ENCODE peak calls at places on chromosomes 12 and 14, in five cellular contexts. S, F, W, C and H are unnamed samples.
A peak's percentile ranks its signal among the peaks of the same experiment; 100 is the strongest.

GRCh38 chr12:52370906-52371608 is 3.8 kb upstream of the KRT85 start:
- DNase-seq in S (no peak), F (peak; percentile 79), W (no peak), C (peak; percentile 42), H (peak; percentile 56)

GRCh38 chr14:63287661-63288483 is 30.9 kb downstream of the GPHB5 start:
- DNase-seq in S (no peak), F (no peak), W (peak; percentile 29), C (no peak), H (no peak)

GRCh38 chr12:117002040-117002832 is 91.5 kb downstream of the FBXW8 start:
- DNase-seq in S (no peak), F (no peak), W (no peak), C (no peak), H (no peak)

GRCh38 chr12:9940370-9940769 is 8.2 kb upstream of the CLEC2A start:
- DNase-seq in S (peak; percentile 22), F (no peak), W (peak; percentile 22), C (no peak), H (no peak)

GRCh38 chr14:36619853-36620252 is 37.4 kb upstream of the NKX2-8 start:
- DNase-seq in S (no peak), F (no peak), W (no peak), C (no peak), H (no peak)

GRCh38 chr14:105446971-105447370 is 27.3 kb downstream of the MTA1 start:
- DNase-seq in S (no peak), F (no peak), W (no peak), C (no peak), H (no peak)

GRCh38 chr14:50667491-50668007 is 557 bp downstream of the SAV1 start:
- DNase-seq in S (peak; percentile 45), F (no peak), W (no peak), C (no peak), H (no peak)

GRCh38 chr12:46473634-46474201 is 101.1 kb upstream of the SLC38A2 start:
- DNase-seq in S (peak; percentile 57), F (peak; percentile 84), W (peak; percentile 94), C (peak; percentile 78), H (peak; percentile 81)

GRCh38 chr12:108611884-108612415 is 14.1 kb upstream of the TMEM119 start:
- DNase-seq in S (peak; percentile 77), F (peak; percentile 76), W (peak; percentile 91), C (no peak), H (peak; percentile 93)

GRCh38 chr14:51298895-51299294 is 58.8 kb downstream of the TMX1 start:
- DNase-seq in S (no peak), F (no peak), W (peak; percentile 29), C (no peak), H (no peak)

GRCh38 chr14:105465209-105466031 is 9.2 kb upstream of the CRIP2 start:
- DNase-seq in S (no peak), F (no peak), W (peak; percentile 57), C (peak; percentile 87), H (no peak)

GRCh38 chr12:123614531-123614930 is 12.6 kb downstream of the DDX55 start:
- DNase-seq in S (no peak), F (no peak), W (no peak), C (no peak), H (no peak)

GRCh38 chr14:61530296-61530695 is 165.0 kb upstream of the HIF1A start:
- DNase-seq in S (no peak), F (no peak), W (no peak), C (no peak), H (no peak)

GRCh38 chr12:115710104-115710564 is 567.4 kb downstream of the MED13L start:
- DNase-seq in S (no peak), F (no peak), W (peak; percentile 56), C (peak; percentile 52), H (no peak)

GRCh38 chr12:113092478-113093408 is 36.2 kb downstream of the DTX1 start:
- DNase-seq in S (peak; percentile 77), F (no peak), W (no peak), C (peak; percentile 46), H (no peak)

GRCh38 chr12:52228931-52229330 is 4.1 kb upstream of the KRT7 start:
- DNase-seq in S (no peak), F (no peak), W (no peak), C (no peak), H (no peak)

GRCh38 chr14:71348817-71349216 is 441.6 kb downstream of the PCNX1 start:
- DNase-seq in S (no peak), F (no peak), W (no peak), C (no peak), H (no peak)

GRCh38 chr14:99035268-99035667 is 236.7 kb downstream of the BCL11B start:
- DNase-seq in S (no peak), F (peak; percentile 39), W (no peak), C (peak; percentile 48), H (no peak)
- H3K4me3 ChIP-seq in S (no peak overlapping the region), F (no peak overlapping the region), W (no peak overlapping the region), C (peak overlapping the region; percentile 35), H (no peak overlapping the region)

DNA sequence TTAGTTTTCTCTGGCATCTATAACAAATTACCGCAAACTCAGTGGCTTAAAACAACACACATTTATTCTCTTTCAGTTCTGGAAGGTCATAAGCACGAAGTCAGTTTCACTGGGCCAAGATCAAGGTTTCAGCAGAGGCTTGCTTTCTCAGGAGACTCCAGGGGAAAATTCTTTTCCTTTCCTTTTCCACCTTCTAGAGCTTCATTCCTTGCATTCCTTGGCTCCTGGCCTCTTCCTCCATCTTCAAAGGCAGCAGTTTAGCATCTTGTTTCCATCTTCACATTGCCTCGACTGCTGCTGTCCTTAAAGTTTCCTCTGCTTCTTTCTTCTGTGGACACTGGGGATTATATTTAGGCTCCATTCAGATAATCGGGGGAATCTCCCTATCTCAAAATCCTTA is 106.1 kb downstream of the PDE3A start:
- DNase-seq in S (no peak), F (peak; percentile 31), W (no peak), C (no peak), H (no peak)
- H3K4me3 ChIP-seq in S (no peak overlapping the region), F (no peak overlapping the region), W (no peak overlapping the region), C (no peak overlapping the region), H (no peak overlapping the region)

DNA sequence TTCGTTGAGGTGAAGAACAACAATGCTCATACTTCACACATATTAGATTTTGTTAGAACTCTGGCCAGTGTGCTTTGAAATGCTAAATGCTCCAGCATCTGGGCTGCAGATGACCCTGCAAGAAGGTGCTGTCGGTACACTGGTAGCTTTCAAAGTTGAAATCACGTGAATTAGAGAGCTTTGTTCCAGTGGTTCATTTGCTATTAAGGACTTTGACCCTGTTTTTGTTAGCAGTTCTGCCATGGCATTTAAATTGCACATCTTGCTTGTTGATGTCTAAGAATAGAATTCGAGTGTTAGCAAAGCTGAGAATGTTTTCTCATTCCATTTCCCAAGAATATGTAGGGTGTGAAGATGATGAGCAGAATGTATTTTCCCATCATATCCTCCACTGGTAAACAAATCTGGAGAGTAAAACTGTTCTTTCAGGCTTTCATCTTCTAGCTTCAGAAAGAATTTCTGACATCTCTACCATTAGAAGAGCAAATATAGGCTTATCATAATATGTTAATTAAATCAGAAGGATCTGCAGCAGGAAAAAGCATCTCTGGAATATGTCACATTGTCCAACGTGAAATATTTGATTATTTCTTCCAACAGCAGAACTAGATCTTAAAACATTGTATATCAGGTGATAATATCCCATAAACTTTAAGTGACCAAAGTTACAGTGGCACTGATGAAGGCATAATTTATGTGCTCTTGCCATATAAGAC is 98.8 kb upstream of the PDE3A start:
- DNase-seq in S (no peak), F (no peak), W (no peak), C (no peak), H (no peak)
- H3K4me3 ChIP-seq in S (no peak overlapping the region), F (no peak overlapping the region), W (no peak overlapping the region), C (no peak overlapping the region), H (no peak overlapping the region)

GRCh38 chr14:102902086-102902485 is 20.4 kb upstream of the AMN start:
- DNase-seq in S (no peak), F (no peak), W (no peak), C (no peak), H (no peak)
- H3K4me3 ChIP-seq in S (no peak overlapping the region), F (no peak overlapping the region), W (no peak overlapping the region), C (no peak overlapping the region), H (no peak overlapping the region)

GRCh38 chr12:14257734-14258467 is 107.6 kb upstream of the ATF7IP start:
- DNase-seq in S (peak; percentile 95), F (peak; percentile 95), W (peak; percentile 98), C (peak; percentile 94), H (peak; percentile 94)
- H3K4me3 ChIP-seq in S (no peak overlapping the region), F (no peak overlapping the region), W (no peak overlapping the region), C (peak overlapping the region; percentile 32), H (peak overlapping the region; percentile 3)

GRCh38 chr14:75539562-75540478 is 17.6 kb downstream of the BATF start:
- DNase-seq in S (peak; percentile 79), F (no peak), W (peak; percentile 45), C (no peak), H (no peak)
- H3K4me3 ChIP-seq in S (no peak overlapping the region), F (no peak overlapping the region), W (no peak overlapping the region), C (no peak overlapping the region), H (no peak overlapping the region)

GRCh38 chr12:50453872-50454271 is 50.9 kb upstream of the DIP2B start:
- DNase-seq in S (no peak), F (peak; percentile 2), W (no peak), C (no peak), H (no peak)
- H3K4me3 ChIP-seq in S (no peak overlapping the region), F (no peak overlapping the region), W (no peak overlapping the region), C (no peak overlapping the region), H (no peak overlapping the region)

DNA sequence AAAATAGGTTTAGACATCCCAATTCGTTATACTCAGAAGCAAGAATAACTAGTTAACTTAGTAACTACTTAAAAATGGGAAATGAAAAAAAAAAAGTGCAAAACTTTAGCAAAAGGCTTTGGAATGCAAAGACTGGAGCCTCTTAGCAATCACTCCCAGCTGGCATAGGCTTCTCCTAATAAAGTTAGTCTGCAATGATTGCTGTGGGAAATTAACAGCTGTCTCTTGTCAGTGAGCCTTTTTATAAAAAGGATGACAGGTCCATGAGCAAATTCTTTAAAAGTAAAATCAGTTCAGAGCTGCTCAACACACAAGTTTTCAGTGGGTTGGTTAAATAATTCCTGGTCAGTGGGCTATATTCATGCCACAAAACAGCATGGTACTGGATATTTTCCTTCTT is 7.4 kb upstream of the SYCP3 start:
- DNase-seq in S (no peak), F (no peak), W (no peak), C (no peak), H (no peak)
- H3K4me3 ChIP-seq in S (no peak overlapping the region), F (no peak overlapping the region), W (no peak overlapping the region), C (no peak overlapping the region), H (no peak overlapping the region)

DNA sequence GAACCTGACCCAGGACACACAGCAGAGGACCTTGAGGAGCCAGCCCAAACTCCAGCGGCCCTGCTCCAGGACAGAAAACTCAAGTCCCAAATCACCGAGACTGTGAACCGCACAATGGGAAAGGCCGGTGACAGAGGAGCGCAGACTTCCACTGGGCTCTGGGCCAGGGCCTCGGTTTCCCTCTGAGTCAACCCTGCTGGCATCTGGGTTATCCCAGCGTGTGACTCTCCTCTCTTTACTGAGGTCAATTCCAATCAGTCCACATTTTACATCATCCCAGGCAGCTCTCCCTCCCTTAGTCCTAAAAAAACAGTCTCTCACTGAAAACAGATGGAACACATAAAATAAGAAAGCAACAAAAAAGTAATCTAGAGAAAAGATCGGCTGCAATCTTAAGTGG is 36.9 kb downstream of the ITPK1 start:
- DNase-seq in S (no peak), F (no peak), W (no peak), C (no peak), H (no peak)
- H3K4me3 ChIP-seq in S (no peak overlapping the region), F (no peak overlapping the region), W (no peak overlapping the region), C (no peak overlapping the region), H (no peak overlapping the region)

GRCh38 chr12:65728913-65729793 is 95.1 kb upstream of the HMGA2 start:
- DNase-seq in S (no peak), F (no peak), W (peak; percentile 46), C (no peak), H (no peak)
- H3K4me3 ChIP-seq in S (no peak overlapping the region), F (peak overlapping the region; percentile 58), W (peak overlapping the region; percentile 71), C (peak overlapping the region; percentile 25), H (peak overlapping the region; percentile 66)